ENCODE peak calls at places on chromosomes 13 and 19, in eight cellular contexts. U is MM.1S, O is OCI-LY7, G is PC-3, D is hepatocyte, W is GM23338, X is neural progenitor cell, S is HCT116. Y is an unnamed sample.

GRCh38 chr13:37918116-37919100 is 48.8 kb upstream of the TRPC4 start:
- DNase-seq in U (no peak), O (no peak), G (peak; percentile 8), D (peak; percentile 44), W (peak; percentile 40), X (peak; percentile 3), S (no peak), Y (peak; percentile 12)

GRCh38 chr13:73223372-73223781 is 164.6 kb downstream of the KLF5 start:
- DNase-seq in U (peak; percentile 94), O (no peak), G (peak; percentile 56), D (no peak), W (no peak), X (no peak), S (no peak), Y (no peak)

GRCh38 chr13:62113145-62113544 is 697.5 kb upstream of the PCDH20 start:
- DNase-seq in U (no peak), O (no peak), G (no peak), D (no peak), W (no peak), X (no peak), S (no peak), Y (no peak)

GRCh38 chr13:29624997-29625396 is 29.5 kb upstream of the SLC7A1 start:
- DNase-seq in U (no peak), O (no peak), G (no peak), D (no peak), W (no peak), X (no peak), S (no peak), Y (no peak)

GRCh38 chr13:31761951-31762350 is 22.6 kb downstream of the RXFP2 start:
- DNase-seq in U (no peak), O (no peak), G (no peak), D (no peak), W (no peak), X (no peak), S (no peak), Y (peak; percentile 69)

GRCh38 chr13:98372886-98373285 is 195.8 kb upstream of the RNF113B start:
- DNase-seq in U (no peak), O (no peak), G (no peak), D (no peak), W (peak; percentile 58), X (no peak), S (no peak), Y (no peak)

GRCh38 chr13:99970761-99971575 is 599 bp downstream of the ZIC5 start:
- DNase-seq in U (no peak), O (no peak), G (no peak), D (no peak), W (peak; percentile 69), X (peak; percentile 87), S (no peak), Y (peak; percentile 28)

GRCh38 chr13:106083620-106084350 is 451.7 kb downstream of the EFNB2 start:
- DNase-seq in U (peak; percentile 23), O (no peak), G (peak; percentile 72), D (peak; percentile 49), W (peak; percentile 79), X (peak; percentile 63), S (peak; percentile 46), Y (peak; percentile 58)

GRCh38 chr19:38977445-38978314 is 2.1 kb upstream of the FBXO17 start:
- DNase-seq in U (peak; percentile 67), O (no peak), G (no peak), D (peak; percentile 53), W (no peak), X (no peak), S (no peak), Y (peak; percentile 5)

GRCh38 chr13:90205911-90206310 is 1141.6 kb upstream of the MIR17HG start:
- DNase-seq in U (no peak), O (no peak), G (no peak), D (no peak), W (no peak), X (no peak), S (no peak), Y (no peak)

GRCh38 chr13:99062593-99062992 is 84.7 kb upstream of the DOCK9 start:
- DNase-seq in U (no peak), O (no peak), G (peak; percentile 62), D (no peak), W (no peak), X (no peak), S (no peak), Y (peak; percentile 54)

GRCh38 chr13:64538711-64539110 is 2691.4 kb downstream of the PCDH9 start:
- DNase-seq in U (no peak), O (no peak), G (peak; percentile 6), D (no peak), W (no peak), X (no peak), S (no peak), Y (peak; percentile 55)

GRCh38 chr13:79679334-79679733 is 198.4 kb downstream of the NDFIP2 start:
- DNase-seq in U (peak; percentile 62), O (peak; percentile 59), G (peak; percentile 76), D (peak; percentile 89), W (peak; percentile 93), X (peak; percentile 87), S (peak; percentile 56), Y (peak; percentile 81)

GRCh38 chr13:49457221-49457620 is 13.1 kb downstream of the SETDB2 start:
- DNase-seq in U (no peak), O (no peak), G (peak; percentile 39), D (no peak), W (no peak), X (no peak), S (no peak), Y (peak; percentile 49)

GRCh38 chr13:42781362-42781761 is at the start of gene FAM216B:
- DNase-seq in U (no peak), O (no peak), G (no peak), D (no peak), W (no peak), X (no peak), S (no peak), Y (no peak)

DNA sequence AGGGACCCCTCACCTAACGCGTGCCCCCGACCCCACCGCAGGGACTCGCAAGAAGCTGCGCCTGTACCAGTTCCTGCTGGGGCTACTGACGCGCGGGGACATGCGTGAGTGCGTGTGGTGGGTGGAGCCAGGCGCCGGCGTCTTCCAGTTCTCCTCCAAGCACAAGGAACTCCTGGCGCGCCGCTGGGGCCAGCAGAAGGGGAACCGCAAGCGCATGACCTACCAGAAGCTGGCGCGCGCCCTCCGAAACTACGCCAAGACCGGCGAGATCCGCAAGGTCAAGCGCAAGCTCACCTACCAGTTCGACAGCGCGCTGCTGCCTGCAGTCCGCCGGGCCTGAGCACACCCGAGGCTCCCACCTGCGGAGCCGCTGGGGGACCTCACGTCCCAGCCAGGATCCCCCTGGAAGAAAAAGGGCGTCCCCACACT is 4.7 kb upstream of the MYBPC2 start:
- DNase-seq in U (peak; percentile 25), O (peak; percentile 39), G (no peak), D (peak; percentile 86), W (peak; percentile 91), X (peak; percentile 57), S (no peak), Y (peak; percentile 73)
- TF ChIP-seq EZH2phosphoT487 in U (no peak), O (no peak), G (no peak), D (no peak), W (no peak), X (no peak), S (no peak), Y (no peak)

DNA sequence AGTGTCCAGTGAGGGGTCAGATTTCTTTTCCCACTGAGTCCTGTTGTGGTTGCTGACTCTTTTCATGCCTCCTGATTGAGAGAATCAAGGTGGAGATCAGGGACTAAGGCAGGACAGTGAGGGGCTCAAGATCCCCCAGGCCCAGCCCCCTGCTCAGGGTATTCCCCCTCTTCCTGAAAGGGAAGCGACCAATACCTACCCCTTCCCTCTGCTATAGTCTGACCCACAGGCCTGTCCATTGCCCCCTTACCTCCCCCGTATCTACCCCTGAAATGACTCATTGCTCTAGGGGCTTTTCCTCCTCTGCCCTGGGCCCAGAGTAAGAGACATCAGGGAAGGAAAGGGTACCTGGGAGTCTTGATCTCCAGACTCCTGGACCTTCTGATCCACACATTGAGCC is 1320.5 kb downstream of the UQCRFS1 start:
- DNase-seq in U (no peak), O (no peak), G (no peak), D (no peak), W (no peak), X (no peak), S (no peak), Y (no peak)
- H3K4me3 ChIP-seq in U (no peak overlapping the region), O (no peak overlapping the region), G (no peak overlapping the region), D (no peak overlapping the region), W (no peak overlapping the region), X (no peak overlapping the region), S (no peak overlapping the region), Y (no peak overlapping the region)

GRCh38 chr19:4301590-4302237 is 475 bp downstream of the TMIGD2 start:
- DNase-seq in U (no peak), O (no peak), G (no peak), D (no peak), W (no peak), X (peak; percentile 32), S (no peak), Y (no peak)

GRCh38 chr19:4304509-4305252 is at the start of gene FSD1:
- DNase-seq in U (no peak), O (peak; percentile 77), G (peak; percentile 56), D (peak; percentile 71), W (peak; percentile 88), X (peak; percentile 92), S (no peak), Y (peak; percentile 81)

GRCh38 chr19:4303778-4304508 is 455 bp upstream of the FSD1 start:
- DNase-seq in U (no peak), O (no peak), G (no peak), D (no peak), W (no peak), X (no peak), S (no peak), Y (no peak)

GRCh38 chr19:4300589-4300988 is 1.6 kb downstream of the TMIGD2 start:
- DNase-seq in U (no peak), O (no peak), G (no peak), D (no peak), W (no peak), X (no peak), S (no peak), Y (no peak)

DNA sequence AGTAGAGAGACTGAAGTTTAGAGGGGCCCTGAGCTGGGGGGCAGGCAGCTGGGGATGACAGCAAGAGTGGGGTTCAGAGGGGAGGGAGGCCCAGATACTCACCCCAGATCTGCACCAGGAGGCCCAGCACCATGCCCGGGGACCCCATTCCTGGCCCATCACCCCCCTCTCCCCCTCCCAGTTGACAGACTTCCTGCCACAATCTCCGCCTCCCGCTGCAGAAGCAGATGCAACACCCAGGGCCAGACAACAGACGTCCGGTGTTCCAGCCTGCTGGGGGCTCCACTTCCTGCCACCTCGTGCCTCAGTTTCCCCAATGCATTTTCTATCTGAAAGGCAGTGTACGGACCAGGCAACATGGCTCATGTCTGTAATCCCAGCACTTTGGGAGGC is at the start of gene TMIGD2:
- DNase-seq in U (no peak), O (no peak), G (no peak), D (no peak), W (no peak), X (no peak), S (no peak), Y (no peak)
- H2AFZ ChIP-seq in U (no peak within 1 kb of the TSS), O (peak within 1 kb of the TSS; percentile 52), G (no peak within 1 kb of the TSS), D (peak within 1 kb of the TSS; percentile 10), W (peak within 1 kb of the TSS; percentile 75), X (peak within 1 kb of the TSS; percentile 95), S (no peak within 1 kb of the TSS), Y (no peak within 1 kb of the TSS)

GRCh38 chr19:30222428-30222873 is 149.7 kb upstream of the ZNF536 start:
- DNase-seq in U (no peak), O (no peak), G (no peak), D (peak; percentile 43), W (peak; percentile 57), X (peak; percentile 75), S (no peak), Y (peak; percentile 30)
- TF ChIP-seq EZH2phosphoT487 in U (no peak), O (no peak), G (no peak), D (no peak), W (no peak), X (peak; percentile 46), S (no peak), Y (no peak)